ENCODE peak calls at places on chromosomes 1 and 21, in five cellular contexts. One of them, this sample, is unnamed.
A peak's percentile ranks its signal among the peaks of the same experiment; 100 is the strongest.

GRCh38 chr1:166814611-166815010 is 24.7 kb upstream of the POGK start:
- DNase-seq in stimulated activated effector memory CD8-positive, alpha-beta T cell treated with anti-CD3 and anti-CD28 coated beads, Interleukin-12 subunit alpha, Interleukin-12 subunit beta, amount 100 ng/mL, for 72 hours: no peak
- DNase-seq in activated CD4-positive, CD25-positive, alpha-beta regulatory T cell: no peak
- DNase-seq in mesothelial cell of epicardium: no peak
- DNase-seq in stimulated activated CD8-positive, alpha-beta memory T cell treated with anti-CD3 and anti-CD28 coated beads, Interleukin-7, amount 100 ng/mL, for 1 hour: no peak
- DNase-seq in this sample: no peak

GRCh38 chr1:205012416-205013140 is 30.4 kb upstream of the CNTN2 start:
- DNase-seq in stimulated activated CD8-positive, alpha-beta memory T cell treated with anti-CD3 and anti-CD28 coated beads, Interleukin-7, amount 100 ng/mL, for 1 hour: no peak
- DNase-seq in stimulated activated effector memory CD8-positive, alpha-beta T cell treated with anti-CD3 and anti-CD28 coated beads, Interleukin-12 subunit alpha, Interleukin-12 subunit beta, amount 100 ng/mL, for 72 hours: no peak
- DNase-seq in activated CD4-positive, CD25-positive, alpha-beta regulatory T cell: no peak
- DNase-seq in mesothelial cell of epicardium: no peak
- DNase-seq in this sample: no peak

GRCh38 chr1:19209439-19209989 is 552 bp downstream of the UBR4 start:
- DNase-seq in mesothelial cell of epicardium: no peak
- DNase-seq in stimulated activated CD8-positive, alpha-beta memory T cell treated with anti-CD3 and anti-CD28 coated beads, Interleukin-7, amount 100 ng/mL, for 1 hour: no peak
- DNase-seq in activated CD4-positive, CD25-positive, alpha-beta regulatory T cell: peak; percentile 23
- DNase-seq in stimulated activated effector memory CD8-positive, alpha-beta T cell treated with anti-CD3 and anti-CD28 coated beads, Interleukin-12 subunit alpha, Interleukin-12 subunit beta, amount 100 ng/mL, for 72 hours: no peak
- DNase-seq in this sample: peak; percentile 52

GRCh38 chr1:152111515-152111968 is 3.7 kb downstream of the TCHH start:
- DNase-seq in activated CD4-positive, CD25-positive, alpha-beta regulatory T cell: no peak
- DNase-seq in stimulated activated effector memory CD8-positive, alpha-beta T cell treated with anti-CD3 and anti-CD28 coated beads, Interleukin-12 subunit alpha, Interleukin-12 subunit beta, amount 100 ng/mL, for 72 hours: no peak
- DNase-seq in mesothelial cell of epicardium: no peak
- DNase-seq in stimulated activated CD8-positive, alpha-beta memory T cell treated with anti-CD3 and anti-CD28 coated beads, Interleukin-7, amount 100 ng/mL, for 1 hour: no peak
- DNase-seq in this sample: peak; percentile 23

GRCh38 chr1:203462878-203463277 is 12.7 kb upstream of the PRELP start:
- DNase-seq in stimulated activated effector memory CD8-positive, alpha-beta T cell treated with anti-CD3 and anti-CD28 coated beads, Interleukin-12 subunit alpha, Interleukin-12 subunit beta, amount 100 ng/mL, for 72 hours: no peak
- DNase-seq in mesothelial cell of epicardium: no peak
- DNase-seq in activated CD4-positive, CD25-positive, alpha-beta regulatory T cell: no peak
- DNase-seq in stimulated activated CD8-positive, alpha-beta memory T cell treated with anti-CD3 and anti-CD28 coated beads, Interleukin-7, amount 100 ng/mL, for 1 hour: no peak
- DNase-seq in this sample: peak; percentile 90

GRCh38 chr21:27772816-27773215 is 805.9 kb upstream of the ADAMTS5 start:
- DNase-seq in activated CD4-positive, CD25-positive, alpha-beta regulatory T cell: no peak
- DNase-seq in stimulated activated CD8-positive, alpha-beta memory T cell treated with anti-CD3 and anti-CD28 coated beads, Interleukin-7, amount 100 ng/mL, for 1 hour: no peak
- DNase-seq in mesothelial cell of epicardium: no peak
- DNase-seq in stimulated activated effector memory CD8-positive, alpha-beta T cell treated with anti-CD3 and anti-CD28 coated beads, Interleukin-12 subunit alpha, Interleukin-12 subunit beta, amount 100 ng/mL, for 72 hours: no peak
- DNase-seq in this sample: peak; percentile 96

GRCh38 chr1:32764826-32765545 is 52.2 kb downstream of the YARS1 start:
- DNase-seq in stimulated activated CD8-positive, alpha-beta memory T cell treated with anti-CD3 and anti-CD28 coated beads, Interleukin-7, amount 100 ng/mL, for 1 hour: no peak
- DNase-seq in mesothelial cell of epicardium: no peak
- DNase-seq in stimulated activated effector memory CD8-positive, alpha-beta T cell treated with anti-CD3 and anti-CD28 coated beads, Interleukin-12 subunit alpha, Interleukin-12 subunit beta, amount 100 ng/mL, for 72 hours: no peak
- DNase-seq in activated CD4-positive, CD25-positive, alpha-beta regulatory T cell: no peak
- DNase-seq in this sample: no peak

GRCh38 chr1:110555807-110556470 is 37.0 kb upstream of the KCNA10 start:
- DNase-seq in mesothelial cell of epicardium: no peak
- DNase-seq in activated CD4-positive, CD25-positive, alpha-beta regulatory T cell: no peak
- DNase-seq in stimulated activated effector memory CD8-positive, alpha-beta T cell treated with anti-CD3 and anti-CD28 coated beads, Interleukin-12 subunit alpha, Interleukin-12 subunit beta, amount 100 ng/mL, for 72 hours: no peak
- DNase-seq in stimulated activated CD8-positive, alpha-beta memory T cell treated with anti-CD3 and anti-CD28 coated beads, Interleukin-7, amount 100 ng/mL, for 1 hour: no peak
- DNase-seq in this sample: no peak

GRCh38 chr1:59994302-59995198 is 68.0 kb upstream of the CYP2J2 start:
- DNase-seq in activated CD4-positive, CD25-positive, alpha-beta regulatory T cell: no peak
- DNase-seq in stimulated activated effector memory CD8-positive, alpha-beta T cell treated with anti-CD3 and anti-CD28 coated beads, Interleukin-12 subunit alpha, Interleukin-12 subunit beta, amount 100 ng/mL, for 72 hours: no peak
- DNase-seq in mesothelial cell of epicardium: no peak
- DNase-seq in stimulated activated CD8-positive, alpha-beta memory T cell treated with anti-CD3 and anti-CD28 coated beads, Interleukin-7, amount 100 ng/mL, for 1 hour: no peak
- DNase-seq in this sample: peak; percentile 62

GRCh38 chr1:28233264-28233606 is 406 bp upstream of the DNAJC8 start:
- DNase-seq in stimulated activated effector memory CD8-positive, alpha-beta T cell treated with anti-CD3 and anti-CD28 coated beads, Interleukin-12 subunit alpha, Interleukin-12 subunit beta, amount 100 ng/mL, for 72 hours: no peak
- DNase-seq in activated CD4-positive, CD25-positive, alpha-beta regulatory T cell: no peak
- DNase-seq in mesothelial cell of epicardium: no peak
- DNase-seq in stimulated activated CD8-positive, alpha-beta memory T cell treated with anti-CD3 and anti-CD28 coated beads, Interleukin-7, amount 100 ng/mL, for 1 hour: no peak
- DNase-seq in this sample: no peak

GRCh38 chr1:228894442-228894989 is 159.2 kb downstream of the RHOU start:
- DNase-seq in stimulated activated CD8-positive, alpha-beta memory T cell treated with anti-CD3 and anti-CD28 coated beads, Interleukin-7, amount 100 ng/mL, for 1 hour: no peak
- DNase-seq in activated CD4-positive, CD25-positive, alpha-beta regulatory T cell: no peak
- DNase-seq in mesothelial cell of epicardium: no peak
- DNase-seq in stimulated activated effector memory CD8-positive, alpha-beta T cell treated with anti-CD3 and anti-CD28 coated beads, Interleukin-12 subunit alpha, Interleukin-12 subunit beta, amount 100 ng/mL, for 72 hours: no peak
- DNase-seq in this sample: no peak

GRCh38 chr1:183234660-183235476 is 48.8 kb downstream of the LAMC2 start:
- DNase-seq in activated CD4-positive, CD25-positive, alpha-beta regulatory T cell: no peak
- DNase-seq in mesothelial cell of epicardium: peak; percentile 28
- DNase-seq in stimulated activated CD8-positive, alpha-beta memory T cell treated with anti-CD3 and anti-CD28 coated beads, Interleukin-7, amount 100 ng/mL, for 1 hour: no peak
- DNase-seq in stimulated activated effector memory CD8-positive, alpha-beta T cell treated with anti-CD3 and anti-CD28 coated beads, Interleukin-12 subunit alpha, Interleukin-12 subunit beta, amount 100 ng/mL, for 72 hours: no peak
- DNase-seq in this sample: peak; percentile 94

GRCh38 chr21:33976082-33976979 is 60.7 kb upstream of the ATP5PO start:
- DNase-seq in stimulated activated CD8-positive, alpha-beta memory T cell treated with anti-CD3 and anti-CD28 coated beads, Interleukin-7, amount 100 ng/mL, for 1 hour: no peak
- DNase-seq in mesothelial cell of epicardium: no peak
- DNase-seq in stimulated activated effector memory CD8-positive, alpha-beta T cell treated with anti-CD3 and anti-CD28 coated beads, Interleukin-12 subunit alpha, Interleukin-12 subunit beta, amount 100 ng/mL, for 72 hours: peak; percentile 23
- DNase-seq in activated CD4-positive, CD25-positive, alpha-beta regulatory T cell: no peak
- DNase-seq in this sample: peak; percentile 85

GRCh38 chr1:227322376-227322775 is 4.1 kb upstream of the CDC42BPA start:
- DNase-seq in activated CD4-positive, CD25-positive, alpha-beta regulatory T cell: no peak
- DNase-seq in stimulated activated CD8-positive, alpha-beta memory T cell treated with anti-CD3 and anti-CD28 coated beads, Interleukin-7, amount 100 ng/mL, for 1 hour: no peak
- DNase-seq in stimulated activated effector memory CD8-positive, alpha-beta T cell treated with anti-CD3 and anti-CD28 coated beads, Interleukin-12 subunit alpha, Interleukin-12 subunit beta, amount 100 ng/mL, for 72 hours: no peak
- DNase-seq in mesothelial cell of epicardium: no peak
- DNase-seq in this sample: no peak

GRCh38 chr1:155479205-155479604 is 83.4 kb downstream of the ASH1L start:
- DNase-seq in mesothelial cell of epicardium: no peak
- DNase-seq in activated CD4-positive, CD25-positive, alpha-beta regulatory T cell: no peak
- DNase-seq in stimulated activated effector memory CD8-positive, alpha-beta T cell treated with anti-CD3 and anti-CD28 coated beads, Interleukin-12 subunit alpha, Interleukin-12 subunit beta, amount 100 ng/mL, for 72 hours: no peak
- DNase-seq in stimulated activated CD8-positive, alpha-beta memory T cell treated with anti-CD3 and anti-CD28 coated beads, Interleukin-7, amount 100 ng/mL, for 1 hour: no peak
- DNase-seq in this sample: peak; percentile 31

GRCh38 chr1:59814901-59815825 is at the start of gene HOOK1:
- DNase-seq in stimulated activated effector memory CD8-positive, alpha-beta T cell treated with anti-CD3 and anti-CD28 coated beads, Interleukin-12 subunit alpha, Interleukin-12 subunit beta, amount 100 ng/mL, for 72 hours: no peak
- DNase-seq in activated CD4-positive, CD25-positive, alpha-beta regulatory T cell: no peak
- DNase-seq in mesothelial cell of epicardium: peak; percentile 19
- DNase-seq in stimulated activated CD8-positive, alpha-beta memory T cell treated with anti-CD3 and anti-CD28 coated beads, Interleukin-7, amount 100 ng/mL, for 1 hour: no peak
- DNase-seq in this sample: no peak

GRCh38 chr21:41236361-41236973 is 68.5 kb downstream of the BACE2 start:
- DNase-seq in activated CD4-positive, CD25-positive, alpha-beta regulatory T cell: no peak
- DNase-seq in stimulated activated CD8-positive, alpha-beta memory T cell treated with anti-CD3 and anti-CD28 coated beads, Interleukin-7, amount 100 ng/mL, for 1 hour: no peak
- DNase-seq in stimulated activated effector memory CD8-positive, alpha-beta T cell treated with anti-CD3 and anti-CD28 coated beads, Interleukin-12 subunit alpha, Interleukin-12 subunit beta, amount 100 ng/mL, for 72 hours: no peak
- DNase-seq in mesothelial cell of epicardium: no peak
- DNase-seq in this sample: no peak

GRCh38 chr1:213415686-213416380 is 364.8 kb downstream of the RPS6KC1 start:
- DNase-seq in stimulated activated CD8-positive, alpha-beta memory T cell treated with anti-CD3 and anti-CD28 coated beads, Interleukin-7, amount 100 ng/mL, for 1 hour: no peak
- DNase-seq in activated CD4-positive, CD25-positive, alpha-beta regulatory T cell: no peak
- DNase-seq in stimulated activated effector memory CD8-positive, alpha-beta T cell treated with anti-CD3 and anti-CD28 coated beads, Interleukin-12 subunit alpha, Interleukin-12 subunit beta, amount 100 ng/mL, for 72 hours: no peak
- DNase-seq in mesothelial cell of epicardium: no peak
- DNase-seq in this sample: no peak

GRCh38 chr1:205615789-205616188 is 16.0 kb downstream of the ELK4 start:
- DNase-seq in stimulated activated CD8-positive, alpha-beta memory T cell treated with anti-CD3 and anti-CD28 coated beads, Interleukin-7, amount 100 ng/mL, for 1 hour: no peak
- DNase-seq in mesothelial cell of epicardium: no peak
- DNase-seq in activated CD4-positive, CD25-positive, alpha-beta regulatory T cell: no peak
- DNase-seq in stimulated activated effector memory CD8-positive, alpha-beta T cell treated with anti-CD3 and anti-CD28 coated beads, Interleukin-12 subunit alpha, Interleukin-12 subunit beta, amount 100 ng/mL, for 72 hours: no peak
- DNase-seq in this sample: no peak

GRCh38 chr1:152110860-152111514 is 4.3 kb downstream of the TCHH start:
- DNase-seq in stimulated activated CD8-positive, alpha-beta memory T cell treated with anti-CD3 and anti-CD28 coated beads, Interleukin-7, amount 100 ng/mL, for 1 hour: no peak
- DNase-seq in activated CD4-positive, CD25-positive, alpha-beta regulatory T cell: no peak
- DNase-seq in mesothelial cell of epicardium: no peak
- DNase-seq in stimulated activated effector memory CD8-positive, alpha-beta T cell treated with anti-CD3 and anti-CD28 coated beads, Interleukin-12 subunit alpha, Interleukin-12 subunit beta, amount 100 ng/mL, for 72 hours: no peak
- DNase-seq in this sample: peak; percentile 32

GRCh38 chr1:23696335-23696989 is 4.9 kb downstream of the RPL11 start:
- DNase-seq in activated CD4-positive, CD25-positive, alpha-beta regulatory T cell: no peak
- DNase-seq in stimulated activated CD8-positive, alpha-beta memory T cell treated with anti-CD3 and anti-CD28 coated beads, Interleukin-7, amount 100 ng/mL, for 1 hour: no peak
- DNase-seq in stimulated activated effector memory CD8-positive, alpha-beta T cell treated with anti-CD3 and anti-CD28 coated beads, Interleukin-12 subunit alpha, Interleukin-12 subunit beta, amount 100 ng/mL, for 72 hours: no peak
- DNase-seq in mesothelial cell of epicardium: no peak
- DNase-seq in this sample: no peak

GRCh38 chr1:229572286-229572685 is 13.8 kb upstream of the ABCB10 start:
- DNase-seq in stimulated activated CD8-positive, alpha-beta memory T cell treated with anti-CD3 and anti-CD28 coated beads, Interleukin-7, amount 100 ng/mL, for 1 hour: no peak
- DNase-seq in stimulated activated effector memory CD8-positive, alpha-beta T cell treated with anti-CD3 and anti-CD28 coated beads, Interleukin-12 subunit alpha, Interleukin-12 subunit beta, amount 100 ng/mL, for 72 hours: no peak
- DNase-seq in mesothelial cell of epicardium: no peak
- DNase-seq in activated CD4-positive, CD25-positive, alpha-beta regulatory T cell: no peak
- DNase-seq in this sample: no peak

This sample was measured in fibroblast of gingiva.